ENCODE peak calls at places on chromosomes 3 and 15, in five cellular contexts. O, J, P, E and I are unnamed samples.

GRCh38 chr3:59472541-59472940 is 422.7 kb upstream of the CFAP20DC start:
- DNase-seq in E (no peak), J (no peak), P (no peak), O (no peak), I (no peak)

GRCh38 chr3:89314454-89314853 is 207.0 kb downstream of the EPHA3 start:
- DNase-seq in O (peak), J (no peak), E (peak), P (no peak), I (no peak)

GRCh38 chr3:196009456-196009855 is 72.4 kb downstream of the TFRC start:
- DNase-seq in E (no peak), P (no peak), O (no peak), J (no peak), I (no peak)

GRCh38 chr15:79067969-79068368 is 22.6 kb downstream of the RASGRF1 start:
- DNase-seq in O (no peak), J (no peak), P (no peak), E (no peak), I (no peak)

GRCh38 chr3:170614214-170614966 is 28.5 kb upstream of the SLC7A14 start:
- DNase-seq in O (peak), E (peak), P (no peak), J (no peak), I (no peak)

GRCh38 chr3:138921316-138922292 is 25.3 kb downstream of the FOXL2 start:
- DNase-seq in P (no peak), J (no peak), E (peak), O (peak), I (no peak)

GRCh38 chr15:52804526-52805081 is 14.5 kb upstream of the ONECUT1 start:
- DNase-seq in P (no peak), E (no peak), J (peak), O (no peak), I (no peak)

GRCh38 chr15:98567951-98568350 is 80.4 kb upstream of the IGF1R start:
- DNase-seq in O (no peak), P (no peak), J (no peak), E (no peak), I (no peak)

GRCh38 chr15:101250931-101251829 is 668 bp downstream of the CHSY1 start:
- DNase-seq in O (no peak), P (peak), E (no peak), J (peak), I (no peak)

GRCh38 chr3:65876028-65876420 is 162.7 kb downstream of the MAGI1 start:
- DNase-seq in E (no peak), O (no peak), P (no peak), J (no peak), I (no peak)

GRCh38 chr3:3177861-3178497 is 1.5 kb downstream of the CRBN start:
- DNase-seq in O (peak), E (no peak), P (no peak), J (no peak), I (no peak)

GRCh38 chr3:53881691-53882593 is at the start of gene ACTR8:
- DNase-seq in P (peak), J (peak), E (peak), O (peak), I (peak)
- TF ChIP-seq CTCF in P (no peak), J (no peak), E (no peak), O (peak), I (no peak)

DNA sequence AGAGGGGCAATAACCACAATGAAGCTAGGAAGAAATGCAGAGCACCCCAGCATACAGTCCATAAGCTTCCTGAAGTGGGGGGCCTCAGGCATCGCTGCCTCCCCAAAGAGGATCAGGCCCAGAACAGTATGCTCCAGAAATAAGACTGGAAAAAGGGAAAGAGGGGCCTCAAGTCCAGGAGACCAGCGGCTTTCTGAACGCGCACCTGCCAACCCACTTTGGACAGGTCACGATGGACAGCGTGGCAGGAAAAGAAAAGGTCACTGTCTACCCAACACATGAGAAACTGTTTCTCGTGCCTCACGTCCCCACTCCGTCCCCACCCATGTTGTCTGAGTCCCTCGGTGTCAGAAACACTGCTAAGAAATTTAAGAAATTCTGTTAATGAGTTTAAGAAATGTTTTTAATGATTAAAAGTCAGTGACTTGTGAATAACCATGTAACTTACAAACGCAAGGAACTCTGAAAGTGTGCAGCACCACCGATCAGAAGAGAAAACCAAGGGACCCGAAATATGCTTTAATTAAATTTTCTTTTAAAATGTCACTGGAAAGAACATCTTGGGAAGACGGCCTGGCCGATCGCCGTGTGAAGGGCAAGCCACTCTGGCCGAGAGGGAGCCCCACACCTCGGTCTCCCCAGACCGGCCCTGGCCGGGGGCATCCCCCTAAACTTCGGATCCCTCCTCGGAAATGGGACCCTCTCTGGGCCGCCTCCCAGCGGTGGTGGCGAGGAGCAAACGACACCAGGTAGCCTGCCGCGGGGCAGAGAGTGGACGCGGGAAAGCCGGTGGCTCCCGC is 1.7 kb upstream of the PPARG start:
- DNase-seq in O (no peak), E (no peak), P (no peak), J (no peak), I (no peak)
- TF ChIP-seq CTCF in O (no peak), E (peak), P (no peak), J (no peak), I (no peak)

GRCh38 chr3:46868301-46868700 is 5.1 kb upstream of the MYL3 start:
- DNase-seq in O (no peak), P (no peak), E (no peak), J (no peak), I (no peak)
- TF ChIP-seq CTCF in O (no peak), P (no peak), E (no peak), J (no peak), I (no peak)

GRCh38 chr3:31124368-31124767 is 229.9 kb upstream of the GADL1 start:
- DNase-seq in J (no peak), E (peak), P (no peak), O (no peak), I (no peak)

GRCh38 chr3:31129241-31129640 is 234.8 kb upstream of the GADL1 start:
- DNase-seq in J (no peak), E (no peak), O (no peak), P (no peak), I (no peak)

GRCh38 chr3:31125413-31126020 is 231.1 kb upstream of the GADL1 start:
- DNase-seq in J (no peak), E (no peak), P (no peak), O (no peak), I (no peak)
- TF ChIP-seq CTCF in J (no peak), E (no peak), P (no peak), O (no peak), I (no peak)

GRCh38 chr3:193046369-193046768 is 128.7 kb upstream of the MB21D2 start:
- DNase-seq in O (no peak), E (no peak), J (no peak), P (no peak), I (no peak)

GRCh38 chr3:193039058-193039457 is 121.4 kb upstream of the MB21D2 start:
- DNase-seq in J (no peak), O (no peak), E (no peak), P (no peak), I (no peak)

DNA sequence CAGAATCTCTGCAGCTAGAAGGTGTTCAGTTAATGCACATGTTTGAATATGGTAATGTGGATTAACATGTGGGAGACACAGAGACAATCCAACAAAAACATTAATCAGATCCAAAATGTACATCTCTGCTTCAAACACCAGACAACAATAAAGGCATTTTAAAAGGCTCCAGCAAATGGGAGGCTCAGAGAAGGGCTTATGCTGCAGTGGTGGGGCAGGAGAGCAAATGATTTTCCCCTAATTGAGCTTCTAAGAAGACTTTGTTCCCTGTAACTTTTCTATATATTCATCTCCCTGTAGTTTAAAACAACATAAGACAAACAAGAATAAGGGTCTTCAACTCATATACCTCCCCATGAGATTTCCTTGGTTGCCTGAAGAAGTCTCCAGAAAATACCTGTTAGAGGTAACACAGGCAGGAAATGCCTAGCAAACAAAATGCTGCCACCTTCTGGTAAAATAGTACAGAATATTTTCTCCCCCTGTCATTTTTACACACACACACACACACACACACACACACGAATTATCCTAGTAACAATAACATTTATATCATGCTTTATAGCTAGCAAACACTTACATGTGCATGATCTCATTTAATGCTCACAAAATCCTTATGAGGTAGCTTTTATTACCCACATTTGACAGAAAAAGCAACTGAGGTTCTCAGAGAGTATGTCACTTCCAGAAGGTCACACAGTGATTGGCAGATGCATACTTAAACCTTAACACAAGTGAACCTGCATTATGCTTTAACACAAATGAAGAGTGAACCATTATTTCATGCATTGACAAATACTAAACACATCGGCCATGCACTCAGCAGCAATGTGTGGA is 123.4 kb upstream of the MB21D2 start:
- DNase-seq in P (no peak), J (peak), E (peak), O (peak), I (peak)
- TF ChIP-seq CTCF in P (peak), J (peak), E (peak), O (peak), I (peak)

DNA sequence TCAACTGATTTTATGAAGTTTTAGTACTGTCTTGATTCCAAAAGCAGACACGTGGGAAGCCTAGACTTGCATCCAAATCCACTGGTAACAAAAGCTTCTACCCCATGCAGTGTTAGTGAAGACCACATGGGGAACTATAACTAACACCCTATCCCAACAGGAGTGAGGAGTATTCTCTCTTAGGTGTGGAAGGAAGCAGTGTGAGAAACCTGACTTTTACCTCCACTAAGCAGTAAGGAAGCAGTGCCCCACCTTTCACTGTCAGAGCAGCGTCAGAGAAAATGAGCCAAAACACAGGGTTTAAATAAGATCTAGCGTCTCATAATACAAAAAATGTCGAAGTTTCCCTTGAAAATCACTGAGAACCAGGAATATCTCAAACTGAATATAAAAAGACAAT is 60.5 kb downstream of the DLG1 start:
- DNase-seq in E (no peak), P (no peak), J (no peak), O (no peak), I (no peak)
- TF ChIP-seq CTCF in E (no peak), P (no peak), J (no peak), O (no peak), I (no peak)

GRCh38 chr15:74482661-74483060 is 21.7 kb upstream of the UBL7 start:
- DNase-seq in P (no peak), E (no peak), J (no peak), O (no peak), I (no peak)
- TF ChIP-seq CTCF in P (no peak), E (peak), J (no peak), O (no peak), I (no peak)